ENCODE peak calls at places on chromosomes 16 and 17, in nine cellular contexts. One of them, this sample, is unnamed.

GRCh38 chr16:74562117-74562516 is 44.8 kb downstream of the GLG1 start:
- DNase-seq in M059J: no peak
- DNase-seq in NCI-H1930: no peak
- DNase-seq in stimulated activated CD4-positive, alpha-beta T cell treated with anti-CD3 and anti-CD28 coated beads, Interleukin-2, amount 100 ng/mL, for 24 hours: no peak
- DNase-seq in D341Med: no peak
- DNase-seq in AG10803: no peak
- DNase-seq in stimulated activated CD8-positive, alpha-beta memory T cell treated with anti-CD3 and anti-CD28 coated beads, Interleukin-4, amount 100 ng/mL, for 1 hour: no peak
- DNase-seq in ELF-1: no peak
- DNase-seq in ACHN: no peak
- DNase-seq in this sample: no peak

GRCh38 chr17:80850817-80851216 is 140.8 kb upstream of the CHMP6 start:
- DNase-seq in D341Med: no peak
- DNase-seq in ELF-1: no peak
- DNase-seq in stimulated activated CD8-positive, alpha-beta memory T cell treated with anti-CD3 and anti-CD28 coated beads, Interleukin-4, amount 100 ng/mL, for 1 hour: no peak
- DNase-seq in ACHN: no peak
- DNase-seq in NCI-H1930: no peak
- DNase-seq in AG10803: no peak
- DNase-seq in M059J: peak
- DNase-seq in stimulated activated CD4-positive, alpha-beta T cell treated with anti-CD3 and anti-CD28 coated beads, Interleukin-2, amount 100 ng/mL, for 24 hours: no peak
- DNase-seq in this sample: no peak

GRCh38 chr16:85300451-85300968 is 188.2 kb upstream of the CIBAR2 start:
- DNase-seq in stimulated activated CD8-positive, alpha-beta memory T cell treated with anti-CD3 and anti-CD28 coated beads, Interleukin-4, amount 100 ng/mL, for 1 hour: no peak
- DNase-seq in ELF-1: no peak
- DNase-seq in M059J: no peak
- DNase-seq in stimulated activated CD4-positive, alpha-beta T cell treated with anti-CD3 and anti-CD28 coated beads, Interleukin-2, amount 100 ng/mL, for 24 hours: no peak
- DNase-seq in NCI-H1930: no peak
- DNase-seq in D341Med: no peak
- DNase-seq in ACHN: no peak
- DNase-seq in AG10803: no peak
- DNase-seq in this sample: no peak

GRCh38 chr16:85461814-85462404 is 151.2 kb upstream of the GSE1 start:
- DNase-seq in ELF-1: peak
- DNase-seq in NCI-H1930: no peak
- DNase-seq in M059J: peak
- DNase-seq in ACHN: no peak
- DNase-seq in AG10803: peak
- DNase-seq in stimulated activated CD8-positive, alpha-beta memory T cell treated with anti-CD3 and anti-CD28 coated beads, Interleukin-4, amount 100 ng/mL, for 1 hour: no peak
- DNase-seq in stimulated activated CD4-positive, alpha-beta T cell treated with anti-CD3 and anti-CD28 coated beads, Interleukin-2, amount 100 ng/mL, for 24 hours: no peak
- DNase-seq in D341Med: no peak
- DNase-seq in this sample: no peak

GRCh38 chr17:80453980-80454556 is 22.3 kb downstream of the NPTX1 start:
- DNase-seq in ELF-1: no peak
- DNase-seq in M059J: no peak
- DNase-seq in ACHN: no peak
- DNase-seq in NCI-H1930: no peak
- DNase-seq in stimulated activated CD8-positive, alpha-beta memory T cell treated with anti-CD3 and anti-CD28 coated beads, Interleukin-4, amount 100 ng/mL, for 1 hour: no peak
- DNase-seq in AG10803: no peak
- DNase-seq in D341Med: no peak
- DNase-seq in stimulated activated CD4-positive, alpha-beta T cell treated with anti-CD3 and anti-CD28 coated beads, Interleukin-2, amount 100 ng/mL, for 24 hours: peak
- DNase-seq in this sample: no peak

GRCh38 chr17:61294777-61295176 is 104.9 kb upstream of the TBX2 start:
- DNase-seq in AG10803: peak
- DNase-seq in ELF-1: peak
- DNase-seq in ACHN: peak
- DNase-seq in stimulated activated CD8-positive, alpha-beta memory T cell treated with anti-CD3 and anti-CD28 coated beads, Interleukin-4, amount 100 ng/mL, for 1 hour: no peak
- DNase-seq in M059J: peak
- DNase-seq in D341Med: no peak
- DNase-seq in stimulated activated CD4-positive, alpha-beta T cell treated with anti-CD3 and anti-CD28 coated beads, Interleukin-2, amount 100 ng/mL, for 24 hours: no peak
- DNase-seq in NCI-H1930: no peak
- DNase-seq in this sample: no peak

GRCh38 chr17:30954046-30954805 is 16.6 kb upstream of the RNF135 start:
- DNase-seq in M059J: no peak
- DNase-seq in ELF-1: no peak
- DNase-seq in stimulated activated CD4-positive, alpha-beta T cell treated with anti-CD3 and anti-CD28 coated beads, Interleukin-2, amount 100 ng/mL, for 24 hours: no peak
- DNase-seq in AG10803: no peak
- DNase-seq in D341Med: no peak
- DNase-seq in NCI-H1930: no peak
- DNase-seq in stimulated activated CD8-positive, alpha-beta memory T cell treated with anti-CD3 and anti-CD28 coated beads, Interleukin-4, amount 100 ng/mL, for 1 hour: no peak
- DNase-seq in ACHN: no peak
- DNase-seq in this sample: no peak

GRCh38 chr17:8175795-8176196 is 384 bp downstream of the TMEM107 start:
- DNase-seq in AG10803: no peak
- DNase-seq in M059J: peak
- DNase-seq in D341Med: no peak
- DNase-seq in ELF-1: peak
- DNase-seq in stimulated activated CD8-positive, alpha-beta memory T cell treated with anti-CD3 and anti-CD28 coated beads, Interleukin-4, amount 100 ng/mL, for 1 hour: no peak
- DNase-seq in NCI-H1930: no peak
- DNase-seq in stimulated activated CD4-positive, alpha-beta T cell treated with anti-CD3 and anti-CD28 coated beads, Interleukin-2, amount 100 ng/mL, for 24 hours: no peak
- DNase-seq in ACHN: no peak
- DNase-seq in this sample: no peak

GRCh38 chr17:68290268-68290954 is 516 bp downstream of the SLC16A6 start:
- DNase-seq in ACHN: no peak
- DNase-seq in NCI-H1930: peak
- DNase-seq in stimulated activated CD4-positive, alpha-beta T cell treated with anti-CD3 and anti-CD28 coated beads, Interleukin-2, amount 100 ng/mL, for 24 hours: peak
- DNase-seq in stimulated activated CD8-positive, alpha-beta memory T cell treated with anti-CD3 and anti-CD28 coated beads, Interleukin-4, amount 100 ng/mL, for 1 hour: peak
- DNase-seq in D341Med: peak
- DNase-seq in AG10803: no peak
- DNase-seq in ELF-1: peak
- DNase-seq in M059J: peak
- DNase-seq in this sample: no peak

GRCh38 chr17:32862940-32863339 is 14.0 kb downstream of the MYO1D start:
- DNase-seq in AG10803: no peak
- DNase-seq in ELF-1: no peak
- DNase-seq in NCI-H1930: no peak
- DNase-seq in stimulated activated CD8-positive, alpha-beta memory T cell treated with anti-CD3 and anti-CD28 coated beads, Interleukin-4, amount 100 ng/mL, for 1 hour: no peak
- DNase-seq in ACHN: no peak
- DNase-seq in stimulated activated CD4-positive, alpha-beta T cell treated with anti-CD3 and anti-CD28 coated beads, Interleukin-2, amount 100 ng/mL, for 24 hours: no peak
- DNase-seq in D341Med: no peak
- DNase-seq in M059J: no peak
- DNase-seq in this sample: no peak

GRCh38 chr16:57255686-57256415 is 10.8 kb downstream of the ARL2BP start:
- DNase-seq in NCI-H1930: no peak
- DNase-seq in stimulated activated CD4-positive, alpha-beta T cell treated with anti-CD3 and anti-CD28 coated beads, Interleukin-2, amount 100 ng/mL, for 24 hours: no peak
- DNase-seq in AG10803: no peak
- DNase-seq in ACHN: no peak
- DNase-seq in M059J: no peak
- DNase-seq in D341Med: no peak
- DNase-seq in ELF-1: no peak
- DNase-seq in stimulated activated CD8-positive, alpha-beta memory T cell treated with anti-CD3 and anti-CD28 coated beads, Interleukin-4, amount 100 ng/mL, for 1 hour: no peak
- DNase-seq in this sample: no peak

GRCh38 chr16:77223184-77223583 is 24.0 kb downstream of the SYCE1L start:
- DNase-seq in AG10803: no peak
- DNase-seq in D341Med: peak
- DNase-seq in stimulated activated CD8-positive, alpha-beta memory T cell treated with anti-CD3 and anti-CD28 coated beads, Interleukin-4, amount 100 ng/mL, for 1 hour: no peak
- DNase-seq in ACHN: peak
- DNase-seq in stimulated activated CD4-positive, alpha-beta T cell treated with anti-CD3 and anti-CD28 coated beads, Interleukin-2, amount 100 ng/mL, for 24 hours: peak
- DNase-seq in NCI-H1930: no peak
- DNase-seq in ELF-1: peak
- DNase-seq in M059J: peak
- DNase-seq in this sample: no peak

GRCh38 chr16:64654137-64654652 is 467.7 kb downstream of the CDH11 start:
- DNase-seq in ACHN: no peak
- DNase-seq in AG10803: peak
- DNase-seq in stimulated activated CD4-positive, alpha-beta T cell treated with anti-CD3 and anti-CD28 coated beads, Interleukin-2, amount 100 ng/mL, for 24 hours: no peak
- DNase-seq in M059J: peak
- DNase-seq in NCI-H1930: no peak
- DNase-seq in stimulated activated CD8-positive, alpha-beta memory T cell treated with anti-CD3 and anti-CD28 coated beads, Interleukin-4, amount 100 ng/mL, for 1 hour: no peak
- DNase-seq in ELF-1: no peak
- DNase-seq in D341Med: no peak
- DNase-seq in this sample: no peak